ENCODE peak calls at places on chromosomes 16 and 17, in five cellular contexts. J is IMR-90, W is H9, S is H1, G is mesenchymal stem cell. F is an unnamed sample.

GRCh38 chr17:9802294-9802693 is 10.9 kb upstream of the DHRS7C start:
- DNase-seq in J (no peak), W (no peak), S (no peak), G (no peak), F (no peak)

GRCh38 chr17:71959129-71959528 is 161.7 kb upstream of the SOX9 start:
- DNase-seq in J (peak; percentile 8), W (no peak), S (no peak), G (no peak), F (no peak)

GRCh38 chr17:38768417-38768816 is 15.9 kb downstream of the PSMB3 start:
- DNase-seq in J (no peak), W (no peak), S (no peak), G (no peak), F (no peak)

GRCh38 chr16:70522216-70523000 is 946 bp downstream of the COG4 start:
- DNase-seq in J (no peak), W (no peak), S (no peak), G (peak; percentile 3), F (no peak)

GRCh38 chr16:84735846-84736586 is 36.2 kb downstream of the USP10 start:
- DNase-seq in J (no peak), W (no peak), S (no peak), G (no peak), F (no peak)

GRCh38 chr17:13541032-13541480 is 60.7 kb downstream of the HS3ST3A1 start:
- DNase-seq in J (peak; percentile 96), W (no peak), S (no peak), G (peak; percentile 83), F (no peak)

GRCh38 chr16:74724820-74725549 is 24.3 kb upstream of the MLKL start:
- DNase-seq in J (peak; percentile 82), W (peak; percentile 45), S (no peak), G (no peak), F (no peak)

GRCh38 chr17:700504-701094 is 14.0 kb downstream of the VPS53 start:
- DNase-seq in J (peak; percentile 53), W (no peak), S (no peak), G (peak; percentile 49), F (no peak)

GRCh38 chr17:51298508-51299371 is 38.4 kb downstream of the UTP18 start:
- DNase-seq in J (peak; percentile 54), W (peak; percentile 43), S (no peak), G (peak; percentile 48), F (peak; percentile 33)

GRCh38 chr16:77618951-77619350 is 103.4 kb upstream of the NUDT7 start:
- DNase-seq in J (no peak), W (no peak), S (no peak), G (no peak), F (no peak)

GRCh38 chr16:1645914-1646525 is 32.1 kb upstream of the JPT2 start:
- DNase-seq in J (peak; percentile 47), W (no peak), S (no peak), G (peak; percentile 73), F (no peak)

GRCh38 chr17:73224663-73225305 is 31.9 kb downstream of the COG1 start:
- DNase-seq in J (no peak), W (no peak), S (no peak), G (no peak), F (no peak)

GRCh38 chr17:6021627-6022026 is 48.6 kb upstream of the WSCD1 start:
- DNase-seq in J (no peak), W (no peak), S (no peak), G (no peak), F (no peak)

GRCh38 chr17:32912218-32912897 is 15.6 kb upstream of the TMEM98 start:
- DNase-seq in J (peak; percentile 76), W (peak; percentile 65), S (no peak), G (peak; percentile 91), F (no peak)

GRCh38 chr17:14815079-14815478 is 450.0 kb downstream of the PMP22 start:
- DNase-seq in J (peak; percentile 59), W (no peak), S (no peak), G (no peak), F (no peak)

GRCh38 chr16:88905563-88905962 is 39.1 kb upstream of the PABPN1L start:
- DNase-seq in J (no peak), W (peak; percentile 76), S (peak; percentile 82), G (no peak), F (no peak)

GRCh38 chr16:30783280-30784109 is 3.5 kb downstream of the ZNF629 start:
- DNase-seq in J (no peak), W (no peak), S (no peak), G (no peak), F (no peak)

DNA sequence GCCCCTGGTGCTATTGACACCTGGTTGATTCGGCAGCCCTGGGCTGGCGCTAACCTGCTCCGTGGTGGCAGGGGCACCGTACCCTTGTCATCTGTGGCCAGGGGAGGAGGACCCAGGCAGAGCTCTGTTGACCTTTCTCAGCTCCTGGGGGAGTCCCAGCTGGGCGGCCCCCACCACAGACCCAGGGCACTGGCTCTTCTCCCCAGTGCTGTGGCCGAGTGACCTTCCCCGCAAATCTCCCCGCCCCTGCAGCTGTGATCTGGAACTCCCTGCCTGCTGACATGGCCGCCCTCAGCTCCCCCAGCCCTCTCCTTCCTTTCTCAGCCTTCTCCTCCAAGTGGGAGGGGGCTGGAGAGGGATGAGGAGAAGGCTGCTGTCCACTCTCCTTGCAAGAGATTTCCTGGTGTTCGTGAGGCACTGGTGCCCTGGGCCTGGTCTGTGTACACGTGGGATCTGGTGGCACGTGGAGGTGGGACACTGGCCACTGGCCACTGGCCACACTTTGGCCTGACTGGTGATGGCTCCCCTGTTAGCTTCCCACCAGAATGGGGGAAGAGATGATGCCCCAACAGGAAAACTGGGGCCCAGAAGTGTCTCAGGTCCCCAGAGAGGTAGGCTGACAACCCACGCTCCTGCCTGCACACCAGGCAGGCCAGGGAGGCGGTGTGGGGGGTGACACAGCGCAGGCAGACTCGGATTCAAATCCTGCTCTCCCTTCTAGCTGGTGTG is 8.2 kb downstream of the FMNL1 start:
- DNase-seq in J (no peak), W (no peak), S (no peak), G (no peak), F (no peak)
- H4K8ac ChIP-seq in J (peak overlapping the region; percentile 98), W (no peak overlapping the region), S (no peak overlapping the region), G (no peak overlapping the region), F (no peak overlapping the region)

DNA sequence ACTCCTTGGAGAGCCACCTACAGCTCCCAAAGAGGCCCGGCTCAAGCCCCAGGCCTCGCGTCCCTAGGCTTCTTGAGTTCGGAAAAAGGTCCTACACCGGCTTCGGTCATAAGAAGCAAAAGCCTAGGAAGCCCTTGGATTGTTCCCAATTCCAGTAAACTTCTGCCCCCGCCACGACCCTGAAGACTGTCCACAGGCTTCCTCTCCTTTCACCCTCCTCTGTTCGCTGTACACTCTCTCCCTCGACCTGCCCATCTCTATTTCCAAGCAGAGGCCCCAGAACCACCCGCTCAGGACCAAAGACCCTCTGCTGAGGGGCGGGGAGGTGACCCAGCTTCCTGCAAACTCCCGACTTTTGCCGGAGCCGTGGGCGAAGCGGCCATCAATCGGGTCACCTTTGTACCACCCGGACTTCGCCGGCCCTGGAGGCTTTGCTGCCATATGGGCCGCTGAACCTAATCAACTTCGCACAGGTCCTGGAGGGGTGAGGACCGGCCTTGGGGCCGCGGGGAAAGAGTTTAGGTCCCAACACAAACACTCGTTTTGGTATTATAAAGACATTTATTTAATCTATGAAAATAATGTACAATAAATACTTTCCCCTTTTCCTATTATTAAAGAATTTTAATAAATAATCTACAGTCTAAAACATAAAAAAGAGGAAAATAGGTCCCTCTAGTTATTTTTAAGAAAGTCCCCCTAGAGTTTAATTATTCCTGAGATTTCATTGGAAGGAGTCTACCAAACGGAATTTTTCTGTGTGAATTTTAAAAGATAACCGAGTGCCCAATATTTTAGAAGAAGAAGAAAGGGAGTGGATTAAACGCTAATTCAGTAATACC is 2.6 kb downstream of the HOXB2 start:
- DNase-seq in J (peak; percentile 34), W (no peak), S (no peak), G (peak; percentile 62), F (no peak)
- H3K79me1 ChIP-seq in J (no peaks in the 10 kb centered on the region), W (no peaks in the 10 kb centered on the region), S (no peaks in the 10 kb centered on the region), G (no peaks in the 10 kb centered on the region), F (no peaks in the 10 kb centered on the region)

GRCh38 chr17:78839762-78840529 is 668 bp downstream of the USP36 start:
- DNase-seq in J (peak; percentile 76), W (peak; percentile 54), S (no peak), G (peak; percentile 84), F (peak; percentile 29)
- H4K8ac ChIP-seq in J (peak overlapping the region; percentile 53), W (no peak overlapping the region), S (peak overlapping the region; percentile 92), G (no peak overlapping the region), F (no peak overlapping the region)

GRCh38 chr16:79018952-79019506 is 581.5 kb downstream of the MAF start:
- DNase-seq in J (no peak), W (no peak), S (no peak), G (no peak), F (no peak)
- H3K79me1 ChIP-seq in J (no peaks in the 10 kb centered on the region), W (no peaks in the 10 kb centered on the region), S (no peaks in the 10 kb centered on the region), G (no peaks in the 10 kb centered on the region), F (no peaks in the 10 kb centered on the region)